ENCODE peak calls at places on chromosomes 2 and 18, in nine cellular contexts. E is HCEC 1CT, H is GM06990, X is HL-60, Z is amniotic stem cell, P is LoVo, S is fibroblast of pulmonary artery, M is right cardiac atrium, K is NCI-H446 treated with DMSO at 0.1 percent for 48 hours. C is an unnamed sample.

GRCh38 chr2:32838949-32839348 is 107.8 kb upstream of the LTBP1 start:
- DNase-seq in E (no peak), H (no peak), X (no peak), Z (no peak), P (no peak), S (no peak), M (no peak), K (no peak), C (no peak)

GRCh38 chr2:27237341-27237945 is 20.3 kb downstream of the CAD start:
- DNase-seq in E (no peak), H (no peak), X (no peak), Z (no peak), P (no peak), S (no peak), M (no peak), K (no peak), C (no peak)

GRCh38 chr2:25367296-25367695 is 25.6 kb upstream of the DNMT3A start:
- DNase-seq in E (no peak), H (no peak), X (no peak), Z (no peak), P (no peak), S (no peak), M (no peak), K (no peak), C (no peak)

GRCh38 chr2:96913398-96914202 is 43.7 kb upstream of the SEMA4C start:
- DNase-seq in E (no peak), H (no peak), X (peak), Z (no peak), P (no peak), S (no peak), M (peak), K (no peak), C (no peak)

GRCh38 chr2:180017764-180018163 is 10.7 kb upstream of the CWC22 start:
- DNase-seq in E (peak), H (no peak), X (no peak), Z (no peak), P (no peak), S (peak), M (peak), K (peak), C (no peak)

GRCh38 chr18:46583711-46584110 is 73.3 kb downstream of the LOXHD1 start:
- DNase-seq in E (no peak), H (no peak), X (no peak), Z (no peak), P (no peak), S (no peak), M (no peak), K (no peak), C (no peak)

GRCh38 chr2:177324797-177325196 is 60.3 kb upstream of the NFE2L2 start:
- DNase-seq in E (no peak), H (no peak), X (no peak), Z (no peak), P (no peak), S (no peak), M (no peak), K (no peak), C (no peak)

GRCh38 chr2:17800693-17801458 is 15.4 kb upstream of the MSGN1 start:
- DNase-seq in E (no peak), H (no peak), X (no peak), Z (no peak), P (peak), S (peak), M (no peak), K (no peak), C (no peak)

GRCh38 chr2:112481050-112481527 is 867 bp upstream of the TTL start:
- DNase-seq in E (peak), H (peak), X (peak), Z (peak), P (peak), S (peak), M (peak), K (peak), C (peak)

GRCh38 chr2:127106998-127107621 is at the start of gene BIN1:
- DNase-seq in E (peak), H (peak), X (peak), Z (peak), P (peak), S (peak), M (peak), K (no peak), C (peak)

GRCh38 chr18:33231474-33232317 is 208.8 kb downstream of the CCDC178 start:
- DNase-seq in E (peak), H (no peak), X (peak), Z (peak), P (peak), S (peak), M (peak), K (peak), C (peak)

GRCh38 chr2:149994057-149994728 is 406.6 kb upstream of the MMADHC start:
- DNase-seq in E (peak), H (no peak), X (no peak), Z (no peak), P (peak), S (peak), M (no peak), K (no peak), C (no peak)

GRCh38 chr2:18900691-18901113 is 311.3 kb upstream of the NT5C1B start:
- DNase-seq in E (peak), H (no peak), X (no peak), Z (no peak), P (no peak), S (no peak), M (no peak), K (no peak), C (peak)